ENCODE peak calls at places on chromosome 22, in ten cellular contexts. F is T follicular helper cell, C is brain microvascular endothelial cell, B is Caki2, D is AG04450, I is SW480, Y is ELF-1, X is NCI-H1092, T is psoas muscle, E is A172. U is an unnamed sample.

GRCh38 chr22:40177738-40178416 is at the start of gene TNRC6B:
- DNase-seq in F (peak), C (peak), B (peak), D (peak), I (peak), Y (peak), X (peak), T (peak), E (peak), U (peak)

GRCh38 chr22:17110791-17111550 is 10.2 kb downstream of the TMEM121B start:
- DNase-seq in F (no peak), C (no peak), B (no peak), D (no peak), I (no peak), Y (no peak), X (no peak), T (no peak), E (no peak), U (no peak)

GRCh38 chr22:41780714-41781507 is 19.6 kb upstream of the CCDC134 start:
- DNase-seq in F (peak), C (peak), B (no peak), D (no peak), I (peak), Y (no peak), X (no peak), T (peak), E (peak), U (peak)

GRCh38 chr22:38638216-38638615 is 18.0 kb downstream of the FAM227A start:
- DNase-seq in F (no peak), C (no peak), B (no peak), D (no peak), I (no peak), Y (no peak), X (no peak), T (no peak), E (peak), U (no peak)

GRCh38 chr22:43268261-43268660 is 74.9 kb downstream of the SCUBE1 start:
- DNase-seq in F (no peak), C (no peak), B (no peak), D (no peak), I (no peak), Y (no peak), X (no peak), T (no peak), E (no peak), U (no peak)

GRCh38 chr22:49848690-49849160 is 4.9 kb upstream of the ZBED4 start:
- DNase-seq in F (no peak), C (no peak), B (no peak), D (no peak), I (no peak), Y (no peak), X (no peak), T (no peak), E (no peak), U (no peak)

GRCh38 chr22:47609653-47610052 is 847.2 kb downstream of the TBC1D22A start:
- DNase-seq in F (no peak), C (no peak), B (no peak), D (no peak), I (no peak), Y (no peak), X (no peak), T (no peak), E (no peak), U (no peak)

GRCh38 chr22:37759281-37759680 is 48.5 kb upstream of the GCAT start:
- DNase-seq in F (no peak), C (no peak), B (no peak), D (no peak), I (no peak), Y (no peak), X (no peak), T (no peak), E (no peak), U (no peak)

GRCh38 chr22:20401376-20402020 is 7.5 kb downstream of the ZNF74 start:
- DNase-seq in F (no peak), C (no peak), B (no peak), D (no peak), I (no peak), Y (no peak), X (no peak), T (no peak), E (no peak), U (no peak)